ENCODE peak calls at places on chromosomes 11 and 22, in ten cellular contexts. T, H, Q, B, A, R, G, O, I and U are unnamed samples.
A peak's percentile ranks its signal among the peaks of the same experiment; 100 is the strongest.

GRCh38 chr22:24406322-24407277 is 20.8 kb upstream of the ADORA2A start:
- ATAC-seq in T (no peak), H (no peak), Q (no peak), B (no peak), A (no peak), R (no peak), G (no peak), O (no peak), I (no peak), U (no peak)

GRCh38 chr22:48895831-48896765 is 931.6 kb downstream of the BRD1 start:
- ATAC-seq in T (no peak), H (no peak), Q (no peak), B (no peak), A (no peak), R (no peak), G (no peak), O (no peak), I (no peak), U (no peak)

GRCh38 chr22:31846161-31847115 is 92.6 kb downstream of the DEPDC5 start:
- ATAC-seq in T (peak; percentile 87), H (peak; percentile 71), Q (no peak), B (no peak), A (no peak), R (no peak), G (peak; percentile 86), O (no peak), I (no peak), U (no peak)

GRCh38 chr11:12052676-12053605 is 44.5 kb upstream of the DKK3 start:
- ATAC-seq in T (no peak), H (peak; percentile 42), Q (no peak), B (no peak), A (no peak), R (no peak), G (peak; percentile 78), O (peak; percentile 42), I (no peak), U (no peak)

GRCh38 chr11:12846766-12847615 is 162.1 kb upstream of the RASSF10 start:
- ATAC-seq in T (no peak), H (no peak), Q (no peak), B (no peak), A (no peak), R (no peak), G (no peak), O (no peak), I (no peak), U (no peak)

GRCh38 chr11:69920500-69921428 is 101.5 kb upstream of the FGF3 start:
- ATAC-seq in T (no peak), H (no peak), Q (no peak), B (no peak), A (no peak), R (no peak), G (no peak), O (no peak), I (no peak), U (no peak)

GRCh38 chr22:32473388-32473952 is 1.1 kb upstream of the FBXO7 start:
- ATAC-seq in T (peak; percentile 21), H (peak; percentile 44), Q (peak; percentile 40), B (peak; percentile 36), A (no peak), R (no peak), G (peak; percentile 23), O (no peak), I (no peak), U (no peak)

GRCh38 chr11:6566704-6567370 is 36.6 kb downstream of the RRP8 start:
- ATAC-seq in T (no peak), H (no peak), Q (no peak), B (no peak), A (no peak), R (no peak), G (no peak), O (no peak), I (no peak), U (no peak)

GRCh38 chr11:110026823-110027626 is 66.2 kb upstream of the ZC3H12C start:
- ATAC-seq in T (no peak), H (no peak), Q (no peak), B (peak; percentile 77), A (peak; percentile 63), R (no peak), G (no peak), O (peak; percentile 28), I (peak; percentile 39), U (peak; percentile 46)

GRCh38 chr11:8082391-8083087 is 1.5 kb downstream of the TUB start:
- ATAC-seq in T (no peak), H (no peak), Q (peak; percentile 21), B (no peak), A (no peak), R (no peak), G (no peak), O (no peak), I (no peak), U (no peak)

GRCh38 chr11:36452231-36452630 is 57.8 kb downstream of the TRAF6 start:
- ATAC-seq in T (peak; percentile 40), H (no peak), Q (no peak), B (no peak), A (no peak), R (no peak), G (no peak), O (no peak), I (peak; percentile 51), U (no peak)

GRCh38 chr11:22433517-22433916 is 95.3 kb downstream of the SLC17A6 start:
- ATAC-seq in T (no peak), H (no peak), Q (no peak), B (no peak), A (no peak), R (no peak), G (no peak), O (no peak), I (no peak), U (no peak)

GRCh38 chr22:29342577-29343312 is 27.2 kb upstream of the RASL10A start:
- ATAC-seq in T (no peak), H (peak; percentile 83), Q (no peak), B (no peak), A (no peak), R (peak; percentile 29), G (no peak), O (no peak), I (no peak), U (no peak)

GRCh38 chr22:20957691-20958440 is 9.2 kb upstream of the AIFM3 start:
- ATAC-seq in T (no peak), H (peak; percentile 65), Q (peak; percentile 68), B (peak; percentile 84), A (peak; percentile 25), R (peak; percentile 61), G (peak; percentile 66), O (no peak), I (peak; percentile 26), U (peak; percentile 49)

GRCh38 chr11:117456027-117456720 is 128.5 kb downstream of the CEP164 start:
- ATAC-seq in T (peak; percentile 84), H (no peak), Q (no peak), B (no peak), A (peak; percentile 90), R (no peak), G (no peak), O (peak; percentile 50), I (no peak), U (no peak)

GRCh38 chr22:21791635-21792625 is 56.3 kb upstream of the YPEL1 start:
- ATAC-seq in T (peak; percentile 98), H (no peak), Q (no peak), B (no peak), A (peak; percentile 89), R (no peak), G (peak; percentile 42), O (no peak), I (no peak), U (no peak)

GRCh38 chr11:61983419-61983818 is 16.0 kb upstream of the FTH1 start:
- ATAC-seq in T (no peak), H (no peak), Q (no peak), B (no peak), A (no peak), R (peak; percentile 9), G (no peak), O (no peak), I (no peak), U (no peak)

GRCh38 chr11:113884361-113884836 is 9.0 kb upstream of the USP28 start:
- ATAC-seq in T (no peak), H (peak; percentile 92), Q (no peak), B (no peak), A (no peak), R (no peak), G (no peak), O (no peak), I (no peak), U (no peak)